ENCODE peak calls at places on chromosomes 13 and 19, in six cellular contexts. O, R, H, Z, P and J are unnamed samples.

GRCh38 chr13:76053181-76053580 is 417.1 kb downstream of the LMO7 start:
- DNase-seq in P (no peak), R (no peak), O (no peak), H (no peak), Z (no peak), J (no peak)

GRCh38 chr19:15417699-15418098 is 1.1 kb downstream of the AKAP8L start:
- DNase-seq in P (no peak), R (peak; percentile 39), Z (no peak), O (no peak), H (no peak), J (no peak)

GRCh38 chr13:42990147-42990990 is 1.7 kb downstream of the EPSTI1 start:
- DNase-seq in R (no peak), Z (no peak), H (peak; percentile 38), P (no peak), O (peak; percentile 57), J (no peak)

GRCh38 chr19:6412111-6412999 is 12.3 kb downstream of the KHSRP start:
- DNase-seq in Z (peak; percentile 18), O (no peak), R (no peak), P (no peak), H (peak; percentile 78), J (no peak)

GRCh38 chr19:3625996-3626472 is 556 bp downstream of the CACTIN start:
- DNase-seq in Z (no peak), R (no peak), O (no peak), H (no peak), P (no peak), J (no peak)

GRCh38 chr19:27776020-27776419 is 1436.9 kb downstream of the UQCRFS1 start:
- DNase-seq in P (no peak), Z (no peak), R (no peak), H (no peak), O (peak; percentile 31), J (no peak)

GRCh38 chr13:48094404-48094780 is 512 bp downstream of the MED4 start:
- DNase-seq in P (no peak), H (no peak), R (no peak), Z (no peak), O (no peak), J (no peak)

GRCh38 chr13:60448907-60449510 is 52.0 kb downstream of the TDRD3 start:
- DNase-seq in R (no peak), H (peak; percentile 24), P (peak; percentile 70), Z (no peak), O (peak; percentile 68), J (no peak)

GRCh38 chr19:54109651-54110050 is 5.8 kb downstream of the TFPT start:
- DNase-seq in P (no peak), H (no peak), O (no peak), Z (no peak), R (no peak), J (no peak)

GRCh38 chr13:32415019-32415418 is 12.9 kb downstream of the N4BP2L1 start:
- DNase-seq in R (no peak), H (peak; percentile 30), Z (no peak), P (no peak), O (no peak), J (no peak)

GRCh38 chr19:51107406-51108065 is 673 bp downstream of the CTU1 start:
- DNase-seq in P (peak; percentile 8), Z (no peak), H (no peak), R (no peak), O (peak; percentile 20), J (no peak)

GRCh38 chr19:33293255-33294057 is 8.9 kb downstream of the CEBPA start:
- DNase-seq in P (no peak), Z (no peak), R (peak; percentile 56), O (peak; percentile 71), H (no peak), J (no peak)

GRCh38 chr19:27746691-27747380 is 1466.1 kb downstream of the UQCRFS1 start:
- DNase-seq in P (no peak), Z (no peak), H (peak; percentile 7), R (peak; percentile 72), O (peak; percentile 1), J (no peak)

GRCh38 chr19:1856698-1857603 is 6.4 kb downstream of the KLF16 start:
- DNase-seq in Z (peak; percentile 42), P (peak; percentile 50), H (peak; percentile 54), O (peak; percentile 70), R (peak; percentile 90), J (no peak)

GRCh38 chr19:3556978-3557460 is 367 bp downstream of the MFSD12 start:
- DNase-seq in H (peak; percentile 74), Z (peak; percentile 67), O (peak; percentile 35), P (no peak), R (no peak), J (peak; percentile 44)

GRCh38 chr13:20843177-20843576 is 59.4 kb downstream of the XPO4 start:
- DNase-seq in Z (no peak), R (no peak), O (peak; percentile 18), P (no peak), H (no peak), J (no peak)

GRCh38 chr13:96089139-96089538 is 768 bp upstream of the HS6ST3 start:
- DNase-seq in R (no peak), O (no peak), Z (no peak), P (no peak), H (no peak), J (no peak)

GRCh38 chr19:53537126-53537522 is 821 bp upstream of the ZNF331 start:
- DNase-seq in Z (peak; percentile 8), H (no peak), P (no peak), O (no peak), R (no peak), J (no peak)

GRCh38 chr13:85313761-85314503 is 485.3 kb downstream of the SLITRK6 start:
- DNase-seq in H (peak; percentile 24), P (no peak), R (no peak), Z (no peak), O (peak; percentile 46), J (no peak)

GRCh38 chr13:35965226-35965927 is 165.8 kb downstream of the DCLK1 start:
- DNase-seq in H (peak; percentile 74), Z (no peak), O (no peak), P (no peak), R (no peak), J (no peak)

GRCh38 chr13:27607125-27607524 is 13.2 kb downstream of the LNX2 start:
- DNase-seq in P (no peak), H (no peak), R (no peak), Z (no peak), O (peak; percentile 90), J (no peak)

GRCh38 chr13:28819046-28819747 is 942 bp upstream of the MTUS2 start:
- DNase-seq in P (no peak), R (no peak), Z (no peak), O (peak; percentile 12), H (no peak), J (no peak)

GRCh38 chr13:110062077-110062776 is 244.7 kb downstream of the COL4A1 start:
- DNase-seq in P (no peak), R (peak; percentile 69), Z (no peak), H (no peak), O (peak; percentile 20), J (no peak)

GRCh38 chr13:45522571-45522970 is 57.8 kb downstream of the COG3 start:
- DNase-seq in O (peak; percentile 18), R (no peak), Z (no peak), P (no peak), H (no peak), J (no peak)

GRCh38 chr13:103067751-103068563 is 1.7 kb upstream of the SLC10A2 start:
- DNase-seq in O (no peak), Z (no peak), P (no peak), R (no peak), H (no peak), J (no peak)

GRCh38 chr19:46718157-46718933 is 1.4 kb upstream of the PRKD2 start:
- DNase-seq in Z (peak; percentile 69), R (peak; percentile 65), O (no peak), P (no peak), H (no peak), J (peak; percentile 29)

GRCh38 chr13:33178197-33178699 is 107.3 kb downstream of the STARD13 start:
- DNase-seq in P (no peak), H (no peak), O (no peak), R (no peak), Z (no peak), J (no peak)

GRCh38 chr19:9673912-9674668 is 810 bp downstream of the ZNF562 start:
- DNase-seq in O (peak; percentile 5), Z (no peak), H (no peak), R (no peak), P (no peak), J (no peak)

GRCh38 chr13:90239130-90239529 is 1108.4 kb upstream of the MIR17HG start:
- DNase-seq in O (no peak), Z (no peak), R (no peak), H (no peak), P (no peak), J (no peak)

GRCh38 chr19:56884481-56884880 is 44.0 kb upstream of the PEG3 start:
- DNase-seq in H (no peak), R (no peak), P (no peak), Z (no peak), O (no peak), J (no peak)
- H3K9me3 ChIP-seq in H (no peaks in the 10 kb centered on the region), R (peaks cover 8% of the 10 kb centered on the region), P (no peaks in the 10 kb centered on the region), Z (no peaks in the 10 kb centered on the region), O (peaks cover 41% of the 10 kb centered on the region), J (no peaks in the 10 kb centered on the region)

GRCh38 chr19:18881491-18881890 is 14.5 kb downstream of the CERS1 start:
- DNase-seq in Z (no peak), P (no peak), R (no peak), H (no peak), O (no peak), J (no peak)

GRCh38 chr19:18878058-18878797 is 17.7 kb downstream of the CERS1 start:
- DNase-seq in P (no peak), O (no peak), H (no peak), R (no peak), Z (no peak), J (no peak)

GRCh38 chr19:18876865-18877264 is 19.1 kb downstream of the CERS1 start:
- DNase-seq in R (no peak), Z (no peak), H (no peak), O (no peak), P (no peak), J (no peak)

GRCh38 chr19:18879579-18880373 is 16.2 kb downstream of the CERS1 start:
- DNase-seq in P (no peak), H (peak; percentile 88), Z (no peak), O (no peak), R (no peak), J (no peak)

GRCh38 chr19:18878858-18879578 is 16.9 kb downstream of the CERS1 start:
- DNase-seq in R (no peak), P (no peak), O (no peak), Z (no peak), H (no peak), J (no peak)
- H3K9me3 ChIP-seq in R (no peaks in the 10 kb centered on the region), P (no peaks in the 10 kb centered on the region), O (peaks cover 6% of the 10 kb centered on the region), Z (no peaks in the 10 kb centered on the region), H (no peaks in the 10 kb centered on the region), J (no peaks in the 10 kb centered on the region)

GRCh38 chr19:44151491-44151890 is 10.1 kb downstream of the ZNF234 start:
- DNase-seq in O (no peak), Z (no peak), H (no peak), R (no peak), P (no peak), J (no peak)
- H3K9me3 ChIP-seq in O (peaks cover 12% of the 10 kb centered on the region), Z (peaks cover 7% of the 10 kb centered on the region), H (peaks cover 3% of the 10 kb centered on the region), R (peaks cover 45% of the 10 kb centered on the region), P (peaks cover 5% of the 10 kb centered on the region), J (peaks cover 11% of the 10 kb centered on the region)

GRCh38 chr19:12224676-12225075 is 61.8 kb downstream of the ZNF136 start:
- DNase-seq in P (no peak), Z (no peak), R (no peak), H (no peak), O (no peak), J (no peak)

GRCh38 chr19:12217332-12217731 is 54.4 kb downstream of the ZNF136 start:
- DNase-seq in R (no peak), O (no peak), H (no peak), P (no peak), Z (no peak), J (no peak)

GRCh38 chr19:12222980-12223630 is 60.2 kb downstream of the ZNF136 start:
- DNase-seq in H (no peak), R (no peak), Z (no peak), O (no peak), P (no peak), J (no peak)
- H3K9me3 ChIP-seq in H (no peaks in the 10 kb centered on the region), R (peaks cover 11% of the 10 kb centered on the region), Z (no peaks in the 10 kb centered on the region), O (peaks cover 33% of the 10 kb centered on the region), P (no peaks in the 10 kb centered on the region), J (peaks cover 3% of the 10 kb centered on the region)